ENCODE peak calls at places on chromosome 19, in eight cellular contexts. Y, W, Q, T, H, K, N and Z are unnamed samples.

GRCh38 chr19:20661150-20661819 is at the start of gene ZNF626:
- DNase-seq in Y (peak; percentile 93), N (peak; percentile 87), T (peak; percentile 94), K (peak; percentile 94), Q (peak; percentile 52), W (peak; percentile 96), H (peak; percentile 80), Z (peak; percentile 71)

GRCh38 chr19:47310819-47311218 is 1.2 kb downstream of the C5AR1 start:
- DNase-seq in Y (peak; percentile 42), W (no peak), T (no peak), Q (no peak), N (no peak), K (no peak), H (no peak), Z (peak; percentile 27)

GRCh38 chr19:31976775-31977536 is 368.5 kb upstream of the ZNF507 start:
- DNase-seq in Y (no peak), W (no peak), T (no peak), H (no peak), Q (no peak), K (no peak), N (no peak), Z (no peak)

GRCh38 chr19:29271341-29271740 is 58.4 kb upstream of the UQCRFS1 start:
- DNase-seq in Q (no peak), K (no peak), H (no peak), N (no peak), Y (no peak), T (no peak), W (no peak), Z (no peak)

GRCh38 chr19:46924874-46925547 is 64.2 kb downstream of the ARHGAP35 start:
- DNase-seq in N (no peak), H (no peak), Q (no peak), W (no peak), T (no peak), K (no peak), Y (no peak), Z (peak; percentile 22)

GRCh38 chr19:15633122-15633521 is 7.6 kb upstream of the CYP4F3 start:
- DNase-seq in N (no peak), Q (no peak), H (no peak), K (no peak), T (no peak), W (no peak), Y (no peak), Z (no peak)

GRCh38 chr19:20388826-20389225 is 176.8 kb downstream of the ZNF737 start:
- DNase-seq in Y (no peak), W (no peak), T (no peak), Q (no peak), K (no peak), H (no peak), N (no peak), Z (no peak)

GRCh38 chr19:38321646-38322323 is 2.1 kb downstream of the KCNK6 start:
- DNase-seq in Q (no peak), T (no peak), W (no peak), N (no peak), Y (peak; percentile 73), H (no peak), K (no peak), Z (no peak)

GRCh38 chr19:6767357-6768235 is at the start of gene SH2D3A:
- DNase-seq in H (peak; percentile 87), N (peak; percentile 92), K (peak; percentile 97), W (peak; percentile 97), Y (peak; percentile 59), T (peak; percentile 94), Q (peak; percentile 89), Z (no peak)

GRCh38 chr19:39372941-39373340 is 18.0 kb downstream of the PAF1 start:
- DNase-seq in W (no peak), Y (no peak), Q (no peak), H (no peak), K (no peak), T (no peak), N (no peak), Z (peak; percentile 32)

GRCh38 chr19:23055501-23055900 is 52.5 kb upstream of the ZNF728 start:
- DNase-seq in W (no peak), K (no peak), N (no peak), Q (no peak), H (no peak), T (no peak), Y (no peak), Z (no peak)

GRCh38 chr19:13864513-13865242 is 12.3 kb upstream of the NANOS3 start:
- DNase-seq in Y (no peak), K (no peak), N (no peak), W (no peak), H (no peak), Q (no peak), T (no peak), Z (no peak)

GRCh38 chr19:32862741-32863140 is 6.8 kb downstream of the SLC7A9 start:
- DNase-seq in Y (no peak), K (no peak), H (no peak), W (no peak), T (no peak), N (no peak), Q (no peak), Z (no peak)

GRCh38 chr19:44876930-44877530 is 14.0 kb upstream of the TOMM40 start:
- DNase-seq in K (peak; percentile 24), W (no peak), N (no peak), Q (no peak), H (no peak), Y (no peak), T (no peak), Z (no peak)

GRCh38 chr19:42250249-42250665 is 4.7 kb downstream of the ERF start:
- DNase-seq in W (no peak), Y (peak; percentile 50), H (no peak), Q (no peak), K (no peak), N (no peak), T (no peak), Z (no peak)

GRCh38 chr19:57348136-57348535 is 2.9 kb upstream of the ZNF304 start:
- DNase-seq in Q (no peak), K (no peak), W (no peak), Y (no peak), H (no peak), N (no peak), T (no peak), Z (no peak)

GRCh38 chr19:3266792-3267469 is 42.5 kb downstream of the CELF5 start:
- DNase-seq in Q (no peak), N (no peak), T (no peak), Y (no peak), W (no peak), H (no peak), K (no peak), Z (no peak)

GRCh38 chr19:14505488-14506239 is 9.7 kb upstream of the GIPC1 start:
- DNase-seq in K (peak; percentile 81), Q (peak; percentile 54), W (peak; percentile 53), Y (peak; percentile 51), H (peak; percentile 63), N (peak; percentile 61), T (peak; percentile 75), Z (peak; percentile 82)

GRCh38 chr19:1251233-1251502 is 2.8 kb downstream of the MIDN start:
- DNase-seq in T (no peak), W (peak; percentile 71), H (no peak), K (no peak), N (peak; percentile 59), Q (no peak), Y (no peak), Z (peak; percentile 79)

GRCh38 chr19:16386619-16387240 is 62.1 kb downstream of the KLF2 start:
- DNase-seq in W (peak; percentile 38), N (peak; percentile 54), H (no peak), T (peak; percentile 57), Y (no peak), K (peak; percentile 69), Q (no peak), Z (peak; percentile 51)

GRCh38 chr19:53333071-53333465 is 481 bp upstream of the ZNF845 start:
- DNase-seq in Q (peak; percentile 11), Y (peak; percentile 48), W (peak; percentile 51), H (no peak), N (peak; percentile 14), T (peak; percentile 22), K (peak; percentile 27), Z (no peak)

GRCh38 chr19:35879770-35880317 is 11.5 kb downstream of the APLP1 start:
- DNase-seq in T (peak; percentile 81), H (peak; percentile 60), Q (peak; percentile 62), K (peak; percentile 59), W (peak; percentile 97), Y (peak; percentile 93), N (peak; percentile 60), Z (peak; percentile 90)